ENCODE peak calls at places on chromosomes 5 and 9, in six cellular contexts. G, S, H, C, K and N are unnamed samples.

GRCh38 chr9:115157245-115157674 is 39.3 kb upstream of the TNC start:
- DNase-seq in C (peak; percentile 84), K (no peak), H (peak; percentile 72), G (no peak), S (no peak), N (no peak)

GRCh38 chr5:180717989-180718388 is 21.9 kb downstream of the OR2Y1 start:
- DNase-seq in K (no peak), C (no peak), G (no peak), H (no peak), S (no peak), N (no peak)

GRCh38 chr5:99019254-99019653 is 90.4 kb upstream of the CHD1 start:
- DNase-seq in K (no peak), S (no peak), G (no peak), C (no peak), H (no peak), N (no peak)

GRCh38 chr9:95477441-95477840 is 39.3 kb downstream of the PTCH1 start:
- DNase-seq in G (no peak), H (no peak), K (no peak), C (no peak), S (no peak), N (no peak)

GRCh38 chr9:32502459-32502858 is 23.5 kb downstream of the RIGI start:
- DNase-seq in K (no peak), H (no peak), G (no peak), C (peak; percentile 67), S (no peak), N (no peak)

GRCh38 chr5:66242050-66242449 is 98.0 kb downstream of the SREK1 start:
- DNase-seq in S (no peak), C (peak; percentile 27), H (no peak), K (no peak), G (no peak), N (no peak)

GRCh38 chr9:136725612-136726011 is 13.2 kb downstream of the DIPK1B start:
- DNase-seq in G (no peak), H (no peak), S (no peak), C (no peak), K (no peak), N (no peak)

GRCh38 chr5:6703791-6704190 is 9.4 kb upstream of the TENT4A start:
- DNase-seq in G (no peak), S (no peak), H (no peak), C (no peak), K (no peak), N (no peak)

GRCh38 chr5:80963966-80964481 is 3.9 kb downstream of the RASGRF2 start:
- DNase-seq in S (no peak), G (no peak), C (no peak), K (no peak), H (no peak), N (no peak)

GRCh38 chr5:163951069-163951468 is 445.6 kb downstream of the MAT2B start:
- DNase-seq in C (no peak), S (no peak), K (no peak), H (no peak), G (no peak), N (no peak)

GRCh38 chr5:93600409-93601052 is 17.5 kb downstream of the NR2F1 start:
- DNase-seq in C (no peak), G (no peak), S (no peak), H (no peak), K (no peak), N (no peak)

GRCh38 chr5:90134892-90135291 is 274.7 kb downstream of the CETN3 start:
- DNase-seq in C (no peak), H (peak; percentile 94), K (no peak), S (no peak), G (no peak), N (no peak)

GRCh38 chr5:73694089-73694488 is 68.1 kb downstream of the ARHGEF28 start:
- DNase-seq in C (no peak), H (no peak), S (no peak), K (no peak), G (no peak), N (no peak)

GRCh38 chr5:159286420-159287035 is 23.4 kb downstream of the UBLCP1 start:
- DNase-seq in H (no peak), C (no peak), G (no peak), S (no peak), K (no peak), N (no peak)

GRCh38 chr9:105132576-105132975 is 111.9 kb upstream of the SLC44A1 start:
- DNase-seq in C (peak; percentile 97), K (no peak), H (no peak), S (no peak), G (no peak), N (peak; percentile 85)

GRCh38 chr5:167524941-167525485 is 766.4 kb upstream of the WWC1 start:
- DNase-seq in C (no peak), H (no peak), S (no peak), K (no peak), G (no peak), N (no peak)

GRCh38 chr9:131837316-131837715 is 97.4 kb upstream of the RAPGEF1 start:
- DNase-seq in H (no peak), K (no peak), S (no peak), C (no peak), G (no peak), N (no peak)

GRCh38 chr5:116360008-116360853 is 214.4 kb downstream of the SEMA6A start:
- DNase-seq in C (no peak), K (no peak), G (no peak), S (no peak), H (no peak), N (no peak)

GRCh38 chr9:72894342-72894741 is 58.5 kb downstream of the ALDH1A1 start:
- DNase-seq in S (no peak), H (no peak), G (no peak), K (no peak), C (no peak), N (peak; percentile 78)

GRCh38 chr9:96449844-96450612 is at the start of gene HABP4:
- DNase-seq in H (peak; percentile 98), K (peak; percentile 89), C (peak; percentile 74), S (peak; percentile 94), G (peak; percentile 98), N (peak; percentile 57)

GRCh38 chr5:64768358-64769312 is at the start of the genes CWC27 and SREK1IP1:
- DNase-seq in G (peak; percentile 87), K (peak; percentile 63), C (peak; percentile 82), H (peak; percentile 86), S (peak; percentile 72), N (peak; percentile 47)
- TF ChIP-seq CTCF in G (no peak), K (no peak), C (no peak), H (no peak), S (peak; percentile 27), N (peak; percentile 42)

GRCh38 chr5:2577637-2578036 is 173.8 kb downstream of the IRX2 start:
- DNase-seq in G (no peak), H (no peak), C (no peak), S (no peak), K (no peak), N (no peak)

GRCh38 chr5:2582106-2582505 is 169.4 kb downstream of the IRX2 start:
- DNase-seq in G (no peak), C (no peak), S (no peak), K (no peak), H (no peak), N (no peak)

GRCh38 chr5:2576823-2577222 is 174.7 kb downstream of the IRX2 start:
- DNase-seq in C (no peak), G (peak; percentile 71), K (no peak), H (no peak), S (no peak), N (no peak)

GRCh38 chr5:2581418-2581817 is 170.1 kb downstream of the IRX2 start:
- DNase-seq in K (no peak), G (no peak), H (no peak), C (no peak), S (no peak), N (no peak)

DNA sequence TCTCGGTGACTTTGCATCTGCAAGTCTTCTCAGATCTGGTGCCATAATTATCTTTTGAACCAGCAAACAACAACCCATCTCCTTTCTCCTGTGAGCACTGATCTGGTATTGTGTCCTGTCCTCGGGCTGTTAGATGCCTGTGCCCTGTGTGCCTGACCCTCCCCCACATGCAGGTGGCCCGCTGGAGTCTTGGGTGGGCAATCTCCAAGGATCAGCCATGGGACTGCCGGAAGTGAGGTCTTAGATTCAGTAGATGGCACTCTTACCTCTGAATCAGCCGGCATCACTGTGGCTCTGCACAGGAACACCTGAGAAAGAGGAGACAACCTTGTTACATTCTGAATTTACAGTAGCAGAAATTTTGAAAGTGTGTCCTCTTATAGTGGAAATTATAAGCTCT is 172.4 kb downstream of the IRX2 start:
- DNase-seq in H (no peak), S (no peak), K (no peak), G (no peak), C (no peak), N (no peak)
- TF ChIP-seq CTCF in H (no peak), S (no peak), K (no peak), G (no peak), C (no peak), N (no peak)

DNA sequence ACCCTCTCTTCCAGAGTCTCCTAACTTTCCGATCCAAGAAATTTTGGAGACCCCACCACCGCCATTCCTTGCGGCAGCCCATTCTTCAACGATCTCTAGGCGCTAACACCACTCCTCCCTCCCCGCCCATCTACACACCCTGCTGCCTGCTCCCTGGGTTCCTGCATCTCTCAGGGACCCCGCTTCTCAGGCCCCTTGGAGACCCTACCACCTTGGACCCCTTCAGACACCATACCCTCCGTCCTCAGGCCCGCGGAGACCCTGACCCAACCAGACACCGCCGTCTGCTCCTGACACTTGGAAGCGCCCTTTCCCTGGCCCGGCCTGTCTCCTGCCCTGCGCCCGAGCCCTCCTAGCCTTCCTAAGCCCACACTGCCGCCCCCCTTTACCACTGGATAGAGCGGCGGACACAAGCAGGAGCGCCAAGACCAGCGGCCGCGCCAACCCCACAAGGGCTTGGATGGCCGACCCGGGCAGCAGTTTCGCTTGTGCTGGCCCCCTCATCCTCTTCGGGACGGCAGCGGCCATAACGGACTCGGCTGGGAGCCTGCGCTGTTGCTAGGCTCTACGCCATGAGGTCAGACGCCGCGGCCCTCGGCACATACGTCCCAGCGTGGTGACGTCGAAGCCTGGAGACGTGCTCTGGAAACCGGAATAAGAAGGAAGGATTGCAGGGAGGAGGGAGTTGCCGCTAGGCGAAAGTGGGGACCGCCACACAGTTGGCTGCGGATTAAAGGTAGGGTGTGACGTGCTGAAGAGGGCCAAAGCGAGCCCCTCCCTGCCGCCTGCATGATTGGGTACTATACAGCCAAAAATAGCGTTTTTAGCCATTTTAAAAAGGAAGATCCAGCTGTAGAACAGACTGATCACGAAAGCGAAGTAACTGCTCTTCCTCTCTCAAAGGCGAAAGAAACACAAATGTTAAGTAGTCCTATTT is at the start of gene C5orf15:
- DNase-seq in C (peak; percentile 93), G (peak; percentile 96), S (peak; percentile 78), K (peak; percentile 76), H (peak; percentile 98), N (peak; percentile 84)
- TF ChIP-seq CTCF in C (no peak), G (peak; percentile 14), S (peak; percentile 24), K (no peak), H (peak; percentile 35), N (peak; percentile 26)

DNA sequence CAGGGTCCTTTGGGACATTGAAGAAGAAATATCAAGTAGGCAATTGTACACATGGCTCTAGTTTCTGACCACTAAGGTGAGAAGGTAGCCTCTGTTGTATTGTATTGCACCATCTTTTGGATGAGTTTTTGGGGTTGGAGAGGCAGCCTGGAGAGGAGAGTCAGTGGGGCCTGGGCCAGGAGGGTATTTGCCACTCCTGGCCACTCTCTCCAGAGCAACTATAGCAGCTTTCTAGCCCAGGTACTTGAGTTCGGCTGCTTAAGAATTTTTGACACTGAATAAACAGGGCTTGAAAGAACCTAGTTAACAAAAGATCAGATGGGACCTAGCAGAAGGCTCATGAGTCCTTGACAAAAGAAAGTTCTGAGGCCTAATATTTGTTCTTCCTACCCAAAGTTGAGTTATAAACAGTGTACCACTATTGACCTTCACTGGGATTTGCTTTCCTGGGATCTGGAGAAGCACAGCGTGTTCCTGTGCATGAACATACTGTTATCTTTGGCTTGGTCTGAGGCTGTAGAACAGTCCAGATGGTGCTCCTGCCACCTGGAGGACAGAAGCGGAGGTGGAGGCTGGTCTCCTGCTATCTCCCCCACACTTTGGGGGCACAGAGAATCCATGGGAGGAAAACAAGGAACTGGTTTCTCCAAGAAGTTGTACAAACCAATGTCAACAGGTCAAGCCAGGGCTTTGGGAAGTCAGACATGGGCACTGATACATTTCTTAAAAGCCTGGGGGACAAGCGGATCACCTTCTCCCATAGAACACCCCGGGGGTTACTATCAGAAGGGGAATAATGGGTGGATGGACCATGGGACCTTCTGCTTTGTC is 110.4 kb upstream of the LIFR start:
- DNase-seq in S (peak; percentile 12), K (no peak), G (no peak), C (no peak), H (peak; percentile 85), N (no peak)
- TF ChIP-seq CTCF in S (peak; percentile 56), K (no peak), G (peak; percentile 44), C (peak; percentile 79), H (peak; percentile 93), N (peak; percentile 63)